ENCODE peak calls at places on chromosomes 11 and 22, in eight cellular contexts. I is left ventricle myocardium inferior; G is endothelial cell of umbilical vein; R is ovary; Q is mucosa of descending colon; H is CD8-positive, alpha-beta memory T cell; T is mesenchymal stem cell; E is naive thymus-derived CD4-positive, alpha-beta T cell. S is an unnamed sample. For H3K36me3, the result is how much of the 10 kb centered on the place peaks cover.

GRCh38 chr11:72653616-72654000 is 20.6 kb downstream of the PDE2A start:
- DNase-seq in E (no peak), R (no peak), G (no peak), H (no peak), T (no peak), I (no peak), Q (no peak), S (no peak)

GRCh38 chr22:42275176-42275575 is 4.7 kb upstream of the TCF20 start:
- DNase-seq in T (no peak), Q (no peak), H (no peak), G (no peak), I (no peak), R (no peak), E (no peak), S (no peak)

GRCh38 chr11:117044287-117045035 is 53.8 kb downstream of the SIK3 start:
- DNase-seq in E (no peak), H (no peak), G (peak), Q (no peak), R (no peak), T (no peak), I (no peak), S (no peak)

GRCh38 chr11:8256271-8257002 is 7.2 kb downstream of the LMO1 start:
- DNase-seq in R (no peak), G (no peak), Q (no peak), H (no peak), E (no peak), T (no peak), I (no peak), S (no peak)

GRCh38 chr11:122853971-122854446 is 15.7 kb downstream of the CRTAM start:
- DNase-seq in H (peak), Q (peak), I (no peak), G (peak), R (peak), E (peak), T (peak), S (no peak)

GRCh38 chr11:66341502-66342126 is 3.3 kb downstream of the BRMS1 start:
- DNase-seq in Q (no peak), R (no peak), H (no peak), I (no peak), G (no peak), E (no peak), T (no peak), S (no peak)

GRCh38 chr11:101269990-101270660 is 140.5 kb upstream of the PGR start:
- DNase-seq in T (no peak), R (no peak), G (no peak), I (no peak), E (no peak), Q (no peak), H (no peak), S (no peak)

GRCh38 chr11:32400670-32401369 is 34.5 kb downstream of the WT1 start:
- DNase-seq in R (no peak), E (no peak), G (no peak), I (no peak), T (no peak), H (no peak), Q (no peak), S (no peak)

GRCh38 chr11:40306938-40307548 is 1152.4 kb downstream of the LRRC4C start:
- DNase-seq in E (no peak), H (no peak), R (no peak), Q (no peak), G (peak), T (peak), I (no peak), S (no peak)

GRCh38 chr11:134360050-134360835 is 28.5 kb downstream of the GLB1L2 start:
- DNase-seq in E (peak), R (peak), Q (peak), G (peak), T (peak), H (peak), I (peak), S (peak)

GRCh38 chr11:133917921-133918605 is 38.7 kb downstream of the IGSF9B start:
- DNase-seq in Q (no peak), R (no peak), E (no peak), I (no peak), G (no peak), H (no peak), T (no peak), S (no peak)

GRCh38 chr11:80317612-80318011 is 876.8 kb upstream of the TENM4 start:
- DNase-seq in G (no peak), Q (peak), T (no peak), E (no peak), R (no peak), I (no peak), H (no peak), S (no peak)

GRCh38 chr11:127338380-127339259 is 338.1 kb upstream of the KIRREL3 start:
- DNase-seq in H (no peak), E (no peak), T (no peak), R (no peak), Q (no peak), I (no peak), G (no peak), S (no peak)

GRCh38 chr22:35863432-35863831 is 145.8 kb downstream of the APOL5 start:
- DNase-seq in G (no peak), E (no peak), H (no peak), Q (no peak), T (no peak), R (no peak), I (no peak), S (no peak)

GRCh38 chr22:21726650-21727049 is 8.9 kb downstream of the YPEL1 start:
- DNase-seq in G (no peak), H (no peak), R (no peak), E (no peak), Q (no peak), I (no peak), T (peak), S (no peak)

GRCh38 chr22:50245214-50246072 is 620 bp upstream of the TUBGCP6 start:
- DNase-seq in Q (no peak), E (no peak), H (no peak), I (no peak), T (no peak), G (no peak), R (peak), S (no peak)

GRCh38 chr11:26231252-26231661 is 100.7 kb upstream of the ANO3 start:
- DNase-seq in Q (no peak), T (peak), R (no peak), I (no peak), H (no peak), E (no peak), G (peak), S (no peak)

GRCh38 chr11:65771589-65772112 is 9.1 kb downstream of the AP5B1 start:
- DNase-seq in Q (no peak), T (no peak), R (no peak), I (no peak), H (no peak), E (no peak), G (no peak), S (no peak)

GRCh38 chr22:23688121-23688520 is 2.7 kb upstream of the RGL4 start:
- DNase-seq in T (no peak), I (no peak), H (no peak), G (no peak), R (no peak), E (no peak), Q (no peak), S (no peak)

GRCh38 chr11:126104420-126104819 is 41.8 kb upstream of the CDON start:
- DNase-seq in G (no peak), Q (no peak), E (no peak), R (no peak), I (no peak), H (no peak), T (no peak), S (no peak)

GRCh38 chr11:115290479-115291390 is 213.5 kb downstream of the CADM1 start:
- DNase-seq in T (peak), G (peak), R (no peak), I (no peak), Q (no peak), H (no peak), E (no peak), S (no peak)

GRCh38 chr11:2459016-2459725 is 14.4 kb downstream of the KCNQ1 start:
- DNase-seq in E (no peak), R (no peak), Q (no peak), G (no peak), T (no peak), H (no peak), I (no peak), S (no peak)

GRCh38 chr11:6320411-6321207 is at the start of gene CAVIN3:
- DNase-seq in I (peak), Q (peak), E (no peak), R (peak), G (peak), H (no peak), T (peak), S (peak)

GRCh38 chr11:8260202-8260996 is 3.3 kb downstream of the LMO1 start:
- DNase-seq in R (peak), I (no peak), G (no peak), H (no peak), E (no peak), Q (no peak), T (no peak), S (no peak)

GRCh38 chr11:43493431-43493830 is 134.7 kb downstream of the TTC17 start:
- DNase-seq in H (no peak), R (no peak), G (peak), T (no peak), E (no peak), I (no peak), Q (no peak), S (no peak)

GRCh38 chr11:43497144-43497543 is 138.4 kb downstream of the TTC17 start:
- DNase-seq in E (no peak), T (no peak), G (no peak), R (no peak), Q (no peak), H (no peak), I (no peak), S (no peak)

GRCh38 chr11:43489869-43490465 is 131.2 kb downstream of the TTC17 start:
- DNase-seq in I (no peak), E (no peak), T (no peak), Q (no peak), H (no peak), R (no peak), G (no peak), S (no peak)

GRCh38 chr11:43492701-43493100 is 134.0 kb downstream of the TTC17 start:
- DNase-seq in Q (no peak), I (no peak), G (no peak), T (no peak), E (no peak), R (no peak), H (no peak), S (no peak)
- H3K36me3 ChIP-seq in Q (under half), I (half or more), G (under half), T (half or more), E (under half), R (under half), H (under half), S (under half)

GRCh38 chr11:61960532-61960931 is 6.9 kb downstream of the FTH1 start:
- DNase-seq in Q (no peak), I (no peak), T (no peak), G (no peak), H (no peak), E (no peak), R (no peak), S (no peak)

GRCh38 chr11:61959678-61960077 is 7.8 kb downstream of the FTH1 start:
- DNase-seq in H (no peak), I (no peak), T (no peak), R (no peak), G (no peak), E (no peak), Q (no peak), S (no peak)

GRCh38 chr11:61957028-61957770 is 7.0 kb downstream of the BEST1 start:
- DNase-seq in Q (no peak), T (no peak), R (no peak), G (no peak), E (no peak), I (no peak), H (no peak), S (no peak)

GRCh38 chr11:61959026-61959608 is 8.3 kb downstream of the FTH1 start:
- DNase-seq in R (no peak), H (no peak), I (no peak), T (no peak), E (no peak), G (no peak), Q (no peak), S (no peak)

DNA sequence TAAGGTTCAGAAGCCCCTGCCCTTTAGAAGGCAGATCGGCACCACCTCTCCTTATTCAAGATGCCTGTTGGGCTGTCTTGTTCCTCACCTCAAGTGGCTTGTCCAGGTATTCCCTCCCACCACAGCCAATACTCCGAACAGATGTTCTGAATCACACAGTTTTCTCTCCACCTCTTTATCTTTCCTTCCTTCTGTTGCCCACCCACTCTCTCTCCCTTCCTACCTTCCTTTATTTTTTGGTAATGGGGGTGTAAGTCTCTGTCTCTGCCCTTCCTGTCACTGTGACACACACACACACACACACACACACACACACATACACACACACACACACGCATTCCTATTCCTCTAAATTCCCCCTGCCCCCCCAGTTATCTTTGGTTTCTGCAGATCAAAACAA is 8.4 kb downstream of the BEST1 start:
- DNase-seq in E (no peak), H (no peak), I (no peak), T (no peak), R (no peak), G (no peak), Q (no peak), S (no peak)
- H3K36me3 ChIP-seq in E (under half), H (under half), I (under half), T (under half), R (under half), G (under half), Q (under half), S (half or more)

DNA sequence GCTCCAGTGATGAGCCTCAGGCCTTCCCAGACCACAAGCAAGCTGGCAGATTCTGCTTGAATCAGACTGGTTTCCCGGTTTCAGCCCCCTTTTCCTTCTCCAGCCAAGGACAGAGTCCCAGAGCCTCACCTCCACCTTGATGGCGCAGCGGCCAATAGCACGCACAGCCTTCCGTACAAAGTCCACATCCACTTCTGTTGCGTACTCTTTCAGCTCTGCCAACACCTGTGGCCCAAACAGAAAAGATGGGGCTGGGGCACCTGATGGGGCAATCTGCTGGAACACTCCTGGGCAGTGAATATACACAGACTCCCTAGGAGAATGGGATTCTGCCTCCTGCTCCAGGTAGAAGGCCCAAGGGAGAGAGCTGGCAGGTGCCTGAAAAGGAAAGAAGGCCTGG is 35.5 kb upstream of the RASL10A start:
- DNase-seq in H (no peak), E (no peak), T (no peak), G (no peak), R (no peak), Q (peak), I (no peak), S (no peak)
- H3K36me3 ChIP-seq in H (half or more), E (half or more), T (half or more), G (half or more), R (under half), Q (under half), I (half or more), S (half or more)

DNA sequence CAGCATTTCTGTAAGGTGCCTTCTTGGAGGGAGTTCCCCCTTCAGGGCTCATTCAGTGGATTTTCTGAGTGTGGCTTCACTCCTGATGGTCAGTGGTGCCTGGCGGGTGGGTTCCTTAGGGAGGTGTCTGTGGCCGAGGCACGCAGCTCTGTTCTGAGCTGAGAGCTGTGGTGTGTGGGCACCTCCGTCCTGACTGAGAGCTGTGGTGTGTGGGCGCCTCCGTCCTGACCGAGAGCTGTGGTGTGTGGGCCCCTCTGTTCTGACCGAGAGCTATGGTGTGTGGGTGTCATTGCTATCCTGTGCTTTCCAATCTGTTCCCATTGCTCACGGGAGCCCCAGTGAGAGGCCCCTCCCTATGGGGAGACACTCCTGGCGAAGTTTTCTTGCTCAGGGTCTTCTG is 39.8 kb downstream of the MUC6 start:
- DNase-seq in T (no peak), G (no peak), Q (no peak), I (no peak), H (no peak), E (no peak), R (no peak), S (no peak)
- H3K36me3 ChIP-seq in T (half or more), G (half or more), Q (under half), I (half or more), H (under half), E (half or more), R (under half), S (half or more)

DNA sequence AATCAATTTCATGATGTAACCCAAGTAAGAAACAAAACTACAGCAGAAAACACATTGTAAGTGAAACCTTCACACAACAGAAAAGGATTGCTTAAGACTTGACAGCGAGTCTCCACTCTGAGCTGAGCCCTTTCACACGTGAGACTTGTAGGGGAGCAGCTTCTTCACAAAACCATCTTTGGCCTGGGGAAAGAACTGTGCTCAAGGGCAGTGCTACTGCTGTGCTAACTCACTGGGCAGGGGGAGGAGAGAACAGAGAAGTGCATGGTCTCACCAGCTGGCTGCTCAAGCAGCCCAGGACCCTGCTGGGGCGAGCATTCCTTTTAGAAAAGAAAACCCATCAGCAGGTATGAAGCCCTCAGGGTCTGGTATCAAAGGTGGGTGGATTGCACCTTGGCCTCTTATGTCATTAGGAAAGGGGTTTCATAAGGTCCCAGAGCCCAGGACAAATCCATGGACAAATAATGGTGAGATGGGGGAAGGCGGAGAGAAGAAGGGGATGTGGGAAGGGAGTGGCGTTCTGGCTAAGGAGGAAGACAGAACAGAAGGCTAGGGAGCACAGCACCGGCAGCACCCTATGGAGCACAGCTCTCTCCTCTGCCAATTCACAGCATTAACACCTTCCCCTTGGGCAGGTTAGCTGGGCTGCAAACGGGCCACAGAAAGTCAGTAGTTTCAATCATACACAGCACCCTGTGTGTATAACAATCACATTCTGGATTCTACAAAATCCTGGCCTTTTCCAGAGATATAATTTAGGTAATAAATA is 20.7 kb upstream of the RAPSN start:
- DNase-seq in R (no peak), Q (no peak), H (no peak), E (no peak), I (no peak), T (no peak), G (no peak), S (no peak)
- H3K36me3 ChIP-seq in R (under half), Q (under half), H (half or more), E (half or more), I (half or more), T (half or more), G (under half), S (under half)

GRCh38 chr22:30933457-30933856 is 35.1 kb downstream of the MORC2 start:
- DNase-seq in T (no peak), G (no peak), E (no peak), R (no peak), I (no peak), H (no peak), Q (no peak), S (no peak)
- H3K36me3 ChIP-seq in T (half or more), G (half or more), E (half or more), R (under half), I (half or more), H (half or more), Q (under half), S (half or more)

GRCh38 chr11:67349927-67350465 is 3.4 kb downstream of the POLD4 start:
- DNase-seq in G (no peak), T (no peak), I (no peak), H (no peak), E (no peak), R (no peak), Q (no peak), S (no peak)
- H3K36me3 ChIP-seq in G (under half), T (under half), I (under half), H (under half), E (under half), R (under half), Q (under half), S (under half)

DNA sequence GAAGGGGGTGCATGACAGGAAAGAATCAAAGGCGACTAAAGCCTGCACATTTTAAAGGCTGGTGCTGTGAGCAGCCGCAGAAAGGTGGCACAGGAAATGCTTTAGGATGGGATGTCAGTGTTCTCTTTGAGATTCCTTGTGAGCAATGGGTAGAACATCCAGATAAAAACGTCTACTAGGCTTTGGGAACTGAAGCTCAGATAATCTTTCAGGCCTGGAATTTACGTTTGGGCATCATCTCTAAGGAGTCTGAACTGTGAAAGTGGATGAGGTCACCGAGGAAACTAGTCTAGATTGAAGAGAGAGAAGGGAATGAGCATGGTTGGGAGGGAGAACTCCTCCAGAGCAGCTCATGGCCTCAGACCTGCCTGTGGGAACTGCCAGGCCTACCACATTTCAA is 65.7 kb downstream of the FLI1 start:
- DNase-seq in H (no peak), G (no peak), Q (no peak), I (no peak), E (no peak), T (peak), R (no peak), S (no peak)
- H3K36me3 ChIP-seq in H (under half), G (half or more), Q (under half), I (under half), E (half or more), T (under half), R (under half), S (under half)

DNA sequence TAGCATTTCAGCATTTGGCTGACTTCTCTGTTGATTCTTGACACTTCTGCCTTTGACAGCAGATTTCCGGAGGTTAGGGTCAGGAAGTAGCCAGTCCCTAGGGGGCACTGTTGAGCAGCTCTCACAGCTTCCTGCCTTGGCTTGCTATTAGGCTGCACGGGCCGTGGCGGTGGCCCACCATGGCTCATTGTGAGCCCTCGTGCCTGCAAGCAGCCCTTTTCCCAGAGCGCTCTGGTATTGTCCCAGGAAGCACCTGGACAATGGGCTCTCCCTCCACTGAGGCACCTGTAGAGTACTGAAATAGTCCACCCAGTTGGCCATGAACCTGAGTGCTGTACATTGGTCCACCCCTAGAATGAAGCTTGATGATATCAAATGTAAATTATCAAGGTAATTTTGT is 100.2 kb upstream of the GAL start:
- DNase-seq in Q (peak), T (no peak), I (peak), E (peak), H (peak), G (peak), R (peak), S (peak)
- H3K36me3 ChIP-seq in Q (under half), T (half or more), I (half or more), E (half or more), H (under half), G (under half), R (under half), S (half or more)